ENCODE peak calls at places on chromosomes 11 and 22, in seven cellular contexts. I is GM20000, M is AG04449, N is breast epithelium, E is lower leg skin, D is colonic mucosa, Z is AG09309. F is an unnamed sample.

GRCh38 chr11:5624489-5625278 is at the start of gene TRIM34:
- DNase-seq in I (peak), M (no peak), N (no peak), E (no peak), D (peak), Z (peak), F (peak)

GRCh38 chr22:17990167-17990566 is 34.2 kb downstream of the MICAL3 start:
- DNase-seq in I (no peak), M (no peak), N (no peak), E (no peak), D (no peak), Z (no peak), F (no peak)

GRCh38 chr11:6601041-6601461 is 2.4 kb downstream of the RRP8 start:
- DNase-seq in I (no peak), M (no peak), N (no peak), E (no peak), D (peak), Z (no peak), F (peak)

GRCh38 chr11:61128947-61129346 is 26.7 kb downstream of the CD5 start:
- DNase-seq in I (no peak), M (no peak), N (no peak), E (no peak), D (no peak), Z (no peak), F (no peak)

GRCh38 chr11:28581286-28582242 is 473.4 kb downstream of the METTL15 start:
- DNase-seq in I (no peak), M (peak), N (no peak), E (no peak), D (no peak), Z (peak), F (no peak)

GRCh38 chr22:30104501-30105156 is 24.4 kb downstream of the HORMAD2 start:
- DNase-seq in I (no peak), M (no peak), N (no peak), E (no peak), D (no peak), Z (no peak), F (no peak)

GRCh38 chr11:6623391-6624363 is 4.5 kb upstream of the TPP1 start:
- DNase-seq in I (no peak), M (no peak), N (no peak), E (peak), D (no peak), Z (no peak), F (no peak)

GRCh38 chr11:70854201-70854600 is 398.2 kb downstream of the SHANK2 start:
- DNase-seq in I (no peak), M (no peak), N (no peak), E (no peak), D (no peak), Z (no peak), F (no peak)

GRCh38 chr11:121575250-121575962 is 122.6 kb upstream of the SORL1-AS1 start:
- DNase-seq in I (no peak), M (no peak), N (no peak), E (no peak), D (peak), Z (peak), F (no peak)

GRCh38 chr11:134901536-134901935 is 489.5 kb upstream of the B3GAT1 start:
- DNase-seq in I (no peak), M (no peak), N (no peak), E (peak), D (no peak), Z (no peak), F (no peak)

GRCh38 chr11:10670099-10670498 is 23.5 kb downstream of the IRAG1 start:
- DNase-seq in I (no peak), M (no peak), N (no peak), E (no peak), D (no peak), Z (no peak), F (no peak)

GRCh38 chr11:44574620-44575287 is 9.3 kb downstream of the CD82 start:
- DNase-seq in I (no peak), M (peak), N (no peak), E (no peak), D (no peak), Z (peak), F (no peak)

GRCh38 chr11:456533-456932 is 6.5 kb downstream of the PTDSS2 start:
- DNase-seq in I (peak), M (no peak), N (no peak), E (no peak), D (no peak), Z (no peak), F (no peak)

GRCh38 chr11:26473216-26474194 is 98.6 kb downstream of the MUC15 start:
- DNase-seq in I (no peak), M (no peak), N (no peak), E (no peak), D (no peak), Z (no peak), F (no peak)

GRCh38 chr11:77086521-77087472 is 15.8 kb upstream of the OMP start:
- DNase-seq in I (no peak), M (no peak), N (peak), E (peak), D (peak), Z (no peak), F (no peak)

GRCh38 chr22:42608481-42609361 is 6.0 kb downstream of the POLDIP3 start:
- DNase-seq in I (no peak), M (no peak), N (no peak), E (no peak), D (no peak), Z (no peak), F (no peak)

GRCh38 chr22:29994027-29994715 is 86.1 kb upstream of the HORMAD2 start:
- DNase-seq in I (no peak), M (peak), N (no peak), E (no peak), D (no peak), Z (no peak), F (no peak)

GRCh38 chr22:27310966-27311665 is 490.4 kb downstream of the MN1 start:
- DNase-seq in I (no peak), M (no peak), N (no peak), E (no peak), D (no peak), Z (no peak), F (no peak)

GRCh38 chr11:88315981-88316441 is 21.5 kb downstream of the CTSC start:
- DNase-seq in I (no peak), M (no peak), N (no peak), E (no peak), D (peak), Z (no peak), F (no peak)

GRCh38 chr11:124440608-124441007 is 4.9 kb downstream of the OR8B8 start:
- DNase-seq in I (no peak), M (no peak), N (no peak), E (no peak), D (no peak), Z (no peak), F (no peak)

GRCh38 chr22:27919943-27920755 is 1.1 kb upstream of the PITPNB start:
- DNase-seq in I (peak), M (peak), N (no peak), E (no peak), D (peak), Z (no peak), F (peak)

GRCh38 chr11:69877235-69877634 is 58.0 kb upstream of the FGF3 start:
- DNase-seq in I (no peak), M (no peak), N (peak), E (peak), D (no peak), Z (no peak), F (no peak)

GRCh38 chr22:24813861-24814770 is 8.1 kb downstream of the SGSM1 start:
- DNase-seq in I (no peak), M (no peak), N (no peak), E (no peak), D (no peak), Z (no peak), F (no peak)

GRCh38 chr22:22050141-22050775 is 67.7 kb upstream of the TOP3B start:
- DNase-seq in I (no peak), M (no peak), N (no peak), E (no peak), D (no peak), Z (no peak), F (no peak)

GRCh38 chr11:112241486-112241885 is 15.3 kb downstream of the PTS start:
- DNase-seq in I (no peak), M (peak), N (no peak), E (no peak), D (no peak), Z (peak), F (no peak)

GRCh38 chr22:21791635-21792625 is 56.3 kb upstream of the YPEL1 start:
- DNase-seq in I (peak), M (no peak), N (no peak), E (no peak), D (no peak), Z (no peak), F (no peak)

GRCh38 chr11:394034-394857 is at the start of gene PKP3:
- DNase-seq in I (no peak), M (no peak), N (peak), E (no peak), D (peak), Z (no peak), F (no peak)

GRCh38 chr22:19051381-19051780 is 70.8 kb downstream of the DGCR2 start:
- DNase-seq in I (no peak), M (no peak), N (no peak), E (no peak), D (no peak), Z (no peak), F (no peak)

GRCh38 chr11:44776840-44777536 is 50.2 kb downstream of the TSPAN18 start:
- DNase-seq in I (no peak), M (no peak), N (no peak), E (peak), D (no peak), Z (no peak), F (no peak)

GRCh38 chr11:853682-854448 is 11.2 kb downstream of the TSPAN4 start:
- DNase-seq in I (no peak), M (no peak), N (no peak), E (no peak), D (no peak), Z (no peak), F (no peak)

GRCh38 chr22:46138058-46138797 is 12.1 kb upstream of the PPARA start:
- DNase-seq in I (no peak), M (no peak), N (no peak), E (no peak), D (no peak), Z (no peak), F (no peak)

GRCh38 chr11:117735350-117735977 is 61.6 kb downstream of the DSCAML1 start:
- DNase-seq in I (no peak), M (no peak), N (no peak), E (no peak), D (no peak), Z (no peak), F (no peak)

GRCh38 chr22:41352058-41352457 is 29.7 kb upstream of the TEF start:
- DNase-seq in I (no peak), M (peak), N (no peak), E (no peak), D (no peak), Z (peak), F (no peak)

GRCh38 chr11:78066471-78066870 is 2.8 kb downstream of the THRSP start:
- DNase-seq in I (no peak), M (no peak), N (no peak), E (no peak), D (no peak), Z (no peak), F (no peak)

GRCh38 chr22:38236786-38237185 is 35.0 kb downstream of the MAFF start:
- DNase-seq in I (no peak), M (no peak), N (no peak), E (no peak), D (no peak), Z (no peak), F (no peak)

GRCh38 chr11:87453531-87454089 is 415.9 kb downstream of the TMEM135 start:
- DNase-seq in I (no peak), M (no peak), N (no peak), E (no peak), D (no peak), Z (no peak), F (no peak)

GRCh38 chr11:78742430-78742829 is 167.8 kb upstream of the NARS2 start:
- DNase-seq in I (no peak), M (no peak), N (peak), E (peak), D (peak), Z (no peak), F (no peak)

GRCh38 chr11:69880041-69880802 is 61.0 kb upstream of the FGF3 start:
- DNase-seq in I (no peak), M (no peak), N (no peak), E (peak), D (no peak), Z (no peak), F (no peak)

GRCh38 chr11:34565417-34566208 is 52.0 kb upstream of the ELF5 start:
- DNase-seq in I (peak), M (no peak), N (no peak), E (no peak), D (peak), Z (no peak), F (peak)

DNA sequence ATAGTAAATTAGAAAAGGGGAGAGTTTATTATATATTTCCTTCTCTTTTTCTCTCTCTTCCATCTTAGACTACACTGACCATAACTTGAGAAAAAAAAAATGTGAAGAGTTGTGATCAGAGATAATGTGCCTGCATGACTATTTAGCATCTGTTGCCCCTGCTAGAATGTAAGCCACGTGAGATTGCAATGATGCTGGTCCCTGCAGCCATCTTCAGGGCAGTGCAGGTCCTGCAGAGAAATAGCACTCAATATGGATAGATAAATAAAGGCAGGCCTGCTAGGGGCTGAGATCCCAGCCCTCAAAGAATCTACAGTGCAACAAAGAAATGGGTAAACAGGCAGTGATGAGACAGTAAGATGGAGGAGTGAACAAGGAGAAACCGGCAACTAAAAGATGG is 7.8 kb upstream of the DKK3 start:
- DNase-seq in I (no peak), M (no peak), N (no peak), E (peak), D (no peak), Z (no peak), F (no peak)
- TF ChIP-seq CTCF in I (no peak), M (peak), N (no peak), E (no peak), D (no peak), Z (peak), F (no peak)

GRCh38 chr11:65060913-65061408 is 2.6 kb upstream of the NAALADL1 start:
- DNase-seq in I (no peak), M (no peak), N (no peak), E (no peak), D (no peak), Z (no peak), F (peak)
- TF ChIP-seq CTCF in I (no peak), M (no peak), N (no peak), E (no peak), D (no peak), Z (peak), F (peak)

DNA sequence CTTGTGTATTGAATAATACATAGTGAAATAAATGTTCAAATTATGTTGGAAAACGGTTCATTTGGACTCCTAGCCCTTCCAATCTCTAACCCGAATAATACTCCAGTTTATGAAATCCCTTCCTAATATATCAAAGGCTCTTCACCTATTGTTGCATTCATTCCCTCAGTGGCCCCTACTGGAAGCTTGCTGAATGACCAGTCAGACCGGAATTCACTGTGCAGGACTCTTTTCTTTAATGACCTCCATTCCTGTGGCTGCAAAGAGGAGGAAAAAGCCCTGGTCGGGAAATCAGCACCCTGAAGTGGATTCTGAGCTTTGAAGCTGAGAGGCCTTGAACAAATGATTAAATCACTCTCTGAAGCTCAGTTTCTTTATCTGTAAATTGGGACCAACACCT is 19.1 kb upstream of the RCN1 start:
- DNase-seq in I (no peak), M (no peak), N (no peak), E (no peak), D (no peak), Z (peak), F (peak)
- TF ChIP-seq CTCF in I (no peak), M (peak), N (peak), E (no peak), D (no peak), Z (peak), F (peak)

GRCh38 chr11:30329150-30329940 is 6.4 kb downstream of the ARL14EP start:
- DNase-seq in I (no peak), M (no peak), N (no peak), E (no peak), D (no peak), Z (no peak), F (no peak)

GRCh38 chr11:30328676-30329075 is 5.8 kb downstream of the ARL14EP start:
- DNase-seq in I (no peak), M (no peak), N (no peak), E (no peak), D (no peak), Z (no peak), F (no peak)

DNA sequence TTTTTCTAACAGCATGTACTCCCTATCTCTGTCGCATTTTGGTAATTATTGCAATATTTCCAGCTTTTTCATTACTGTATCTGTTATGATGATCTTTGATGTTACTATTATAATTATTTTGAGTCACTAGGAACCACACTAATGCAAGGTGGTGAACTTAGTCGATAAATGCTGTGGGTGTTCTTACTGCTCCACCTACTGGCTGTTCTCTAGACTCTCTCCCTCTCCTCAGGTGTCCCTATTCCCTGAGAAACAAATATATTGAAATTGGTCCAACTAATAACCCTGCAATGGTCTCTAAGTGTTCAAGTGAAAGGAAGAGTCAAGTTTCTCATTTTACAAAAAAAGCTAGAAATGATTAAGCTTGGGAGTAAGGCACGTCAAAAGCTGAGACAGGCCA is 10.5 kb downstream of the ARL14EP start:
- DNase-seq in I (no peak), M (no peak), N (no peak), E (no peak), D (no peak), Z (no peak), F (no peak)
- TF ChIP-seq CTCF in I (no peak), M (peak), N (peak), E (no peak), D (no peak), Z (peak), F (peak)

GRCh38 chr11:18853086-18853720 is 61.6 kb upstream of the PTPN5 start:
- DNase-seq in I (peak), M (no peak), N (no peak), E (no peak), D (no peak), Z (no peak), F (peak)
- TF ChIP-seq CTCF in I (peak), M (peak), N (peak), E (no peak), D (peak), Z (peak), F (peak)

GRCh38 chr22:25930710-25931353 is 188.8 kb downstream of the MYO18B start:
- DNase-seq in I (no peak), M (no peak), N (no peak), E (peak), D (no peak), Z (no peak), F (no peak)
- TF ChIP-seq CTCF in I (no peak), M (no peak), N (no peak), E (no peak), D (no peak), Z (no peak), F (no peak)

DNA sequence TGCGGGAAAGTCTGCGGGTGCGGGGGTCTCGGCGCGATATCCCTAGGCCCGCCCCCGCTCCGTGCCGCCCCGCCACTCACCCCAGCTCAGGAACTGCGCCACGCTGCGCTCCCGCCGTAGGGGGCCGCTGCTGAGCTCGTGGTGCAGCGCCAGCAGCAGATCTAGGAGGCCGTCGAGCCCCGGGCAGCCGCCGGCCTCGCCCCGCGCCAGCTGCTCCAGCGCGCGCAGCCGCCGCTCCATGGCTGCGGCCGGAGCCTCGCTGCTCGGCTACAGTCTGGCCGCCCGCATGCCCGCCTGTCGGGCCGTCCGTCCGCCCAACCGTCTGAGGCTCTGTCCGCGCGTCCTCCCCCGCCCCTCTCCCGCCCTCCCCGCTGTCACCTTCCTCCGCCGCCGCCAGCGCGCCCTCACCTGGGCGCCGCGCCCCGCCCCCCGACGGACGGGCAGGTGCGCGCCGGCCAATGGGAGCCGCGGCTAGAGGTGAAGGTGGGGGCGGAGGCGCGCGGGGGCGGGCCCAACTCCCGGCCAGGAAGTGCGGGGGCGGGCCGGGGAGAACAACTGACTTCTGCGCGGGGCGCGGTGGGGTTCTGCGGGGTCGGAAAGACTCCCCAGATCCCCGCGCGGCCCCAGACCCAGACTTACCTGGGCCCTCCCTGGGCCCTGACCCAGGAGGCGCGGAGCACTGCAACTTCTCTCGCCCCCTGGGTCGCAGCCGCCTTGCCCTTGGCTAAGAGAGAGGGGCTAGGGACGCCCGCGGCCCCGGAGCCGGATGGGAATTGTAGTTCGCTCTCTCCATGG is at the start of gene CDC42BPG:
- DNase-seq in I (peak), M (no peak), N (peak), E (no peak), D (peak), Z (no peak), F (peak)
- TF ChIP-seq CTCF in I (peak), M (peak), N (peak), E (no peak), D (peak), Z (peak), F (peak)

DNA sequence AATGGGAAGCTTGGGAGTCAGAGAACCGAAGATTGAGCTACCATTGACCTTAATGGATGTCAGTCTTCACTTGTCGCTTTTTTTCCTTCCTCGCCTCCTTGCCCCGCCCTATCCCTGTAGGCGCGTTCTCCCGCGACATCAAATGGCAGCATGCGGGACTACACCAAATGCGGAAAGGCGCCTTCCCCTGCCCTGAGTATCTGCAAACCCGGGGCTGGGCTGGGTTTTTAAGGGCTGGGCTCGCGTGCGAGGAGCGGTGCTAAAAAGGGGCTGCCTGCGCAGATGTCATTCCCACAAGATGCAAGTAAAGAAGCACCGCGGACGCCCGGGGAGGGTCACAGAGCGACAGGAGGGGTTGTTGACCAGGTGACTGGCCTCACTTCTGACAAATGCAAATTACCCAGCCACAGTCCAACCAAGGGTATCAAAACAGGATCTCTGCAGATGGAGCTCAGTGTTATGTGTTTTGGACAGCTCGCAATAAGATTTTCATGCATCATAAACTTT is 4.7 kb upstream of the FAM111B start:
- DNase-seq in I (peak), M (no peak), N (peak), E (peak), D (peak), Z (no peak), F (peak)
- TF ChIP-seq CTCF in I (peak), M (peak), N (peak), E (no peak), D (peak), Z (peak), F (no peak)

F was measured in endothelial cell.